ENCODE peak calls at places on chromosomes 3 and 15, in five cellular contexts. R is ovary, U is left cardiac atrium, J is occipital lobe, O is astrocyte of the spinal cord. W is an unnamed sample.
A peak's percentile ranks its signal among the peaks of the same experiment; 100 is the strongest.

GRCh38 chr3:124907957-124908356 is 20.8 kb upstream of the ITGB5 start:
- DNase-seq in R (no peak), U (no peak), J (no peak), O (no peak), W (no peak)

GRCh38 chr3:123027292-123028232 is at the start of gene SEMA5B:
- DNase-seq in R (peak; percentile 42), U (peak; percentile 42), J (no peak), O (no peak), W (peak; percentile 23)

GRCh38 chr3:57756528-57757401 is 656 bp downstream of the SLMAP start:
- DNase-seq in R (peak; percentile 67), U (peak; percentile 63), J (peak; percentile 52), O (peak; percentile 59), W (peak; percentile 50)

GRCh38 chr3:142366434-142366833 is 81.4 kb downstream of the XRN1 start:
- DNase-seq in R (no peak), U (no peak), J (no peak), O (no peak), W (peak; percentile 9)

GRCh38 chr15:85589873-85590272 is 204.9 kb downstream of the KLHL25 start:
- DNase-seq in R (no peak), U (no peak), J (no peak), O (peak; percentile 42), W (peak; percentile 86)

GRCh38 chr15:63896336-63897115 is 62.8 kb upstream of the HERC1 start:
- DNase-seq in R (no peak), U (peak; percentile 41), J (no peak), O (peak; percentile 78), W (peak; percentile 85)

GRCh38 chr15:69979269-69979668 is 118.4 kb downstream of the TLE3 start:
- DNase-seq in R (no peak), U (no peak), J (no peak), O (no peak), W (no peak)

GRCh38 chr3:46935168-46935858 is 41.2 kb downstream of the CCDC12 start:
- DNase-seq in R (peak; percentile 87), U (peak; percentile 91), J (peak; percentile 69), O (peak; percentile 95), W (peak; percentile 97)

GRCh38 chr3:170044795-170045244 is 7.0 kb downstream of the GPR160 start:
- DNase-seq in R (no peak), U (no peak), J (no peak), O (no peak), W (no peak)

GRCh38 chr3:73787620-73788019 is 162.9 kb upstream of the PDZRN3 start:
- DNase-seq in R (no peak), U (no peak), J (no peak), O (no peak), W (no peak)

GRCh38 chr3:113234688-113235260 is 23.4 kb downstream of the BOC start:
- DNase-seq in R (no peak), U (no peak), J (no peak), O (no peak), W (no peak)

W was measured in iris pigment epithelial cell.